ENCODE peak calls at places on chromosomes 2 and 18, in six cellular contexts. R is activated T-cell treated with anti-CD3 and anti-CD28 coated beads, Interleukin-2, amount 50 U/mL, for 4 hours; W is stimulated activated effector memory CD8-positive, alpha-beta T cell treated with anti-CD3 and anti-CD28 coated beads, Interleukin-12 subunit alpha, Interleukin-12 subunit beta, amount 100 ng/mL, for 72 hours; X is body of pancreas; G is HCT116; L is upper lobe of right lung. M is an unnamed sample.

GRCh38 chr2:215390550-215390913 is 45.3 kb downstream of the FN1 start:
- ATAC-seq in W (no peak), G (no peak), R (no peak), X (no peak), L (no peak), M (no peak)

GRCh38 chr2:12257476-12257875 is 459.3 kb upstream of the TRIB2 start:
- ATAC-seq in R (no peak), X (no peak), G (no peak), L (no peak), W (no peak), M (no peak)

GRCh38 chr18:80175451-80176235 is 66.6 kb downstream of the ADNP2 start:
- ATAC-seq in W (peak; percentile 95), X (no peak), L (peak; percentile 16), G (no peak), R (peak; percentile 82), M (peak; percentile 93)

GRCh38 chr2:12722445-12723316 is 5.9 kb downstream of the TRIB2 start:
- ATAC-seq in L (no peak), G (no peak), X (no peak), W (no peak), R (peak; percentile 26), M (peak; percentile 69)

GRCh38 chr2:206979365-206979764 is 40.0 kb downstream of the CPO start:
- ATAC-seq in R (no peak), G (no peak), L (no peak), W (no peak), X (no peak), M (no peak)

GRCh38 chr2:42859801-42860200 is 67.4 kb upstream of the HAAO start:
- ATAC-seq in X (no peak), W (no peak), R (no peak), L (no peak), G (no peak), M (no peak)

GRCh38 chr2:10236571-10237391 is 65.9 kb upstream of the HPCAL1 start:
- ATAC-seq in G (no peak), R (no peak), W (no peak), L (no peak), X (no peak), M (no peak)

GRCh38 chr18:58056159-58056558 is 12.1 kb downstream of the NEDD4L start:
- ATAC-seq in X (no peak), G (no peak), R (no peak), L (no peak), W (no peak), M (no peak)

GRCh38 chr2:219142329-219142728 is 18.3 kb downstream of the NHEJ1 start:
- ATAC-seq in W (no peak), X (no peak), G (peak; percentile 99), L (no peak), R (no peak), M (no peak)

GRCh38 chr2:198863655-198864054 is 594.1 kb downstream of the SATB2 start:
- ATAC-seq in X (no peak), R (no peak), G (no peak), L (no peak), W (no peak), M (no peak)

GRCh38 chr2:222451270-222451674 is 26.9 kb downstream of the SGPP2 start:
- ATAC-seq in X (no peak), R (peak; percentile 30), W (peak; percentile 76), G (no peak), L (peak; percentile 31), M (peak; percentile 92)

GRCh38 chr2:9488583-9489547 is 14.5 kb downstream of the IAH1 start:
- ATAC-seq in G (no peak), L (no peak), W (peak; percentile 87), R (peak; percentile 76), X (no peak), M (peak; percentile 84)

GRCh38 chr2:125642032-125642431 is 1013.9 kb upstream of the GYPC start:
- ATAC-seq in L (no peak), R (no peak), X (no peak), G (no peak), W (no peak), M (no peak)

GRCh38 chr2:187403568-187404260 is 44.3 kb downstream of the CALCRL start:
- ATAC-seq in W (no peak), G (no peak), L (no peak), X (peak; percentile 78), R (no peak), M (no peak)

GRCh38 chr2:154639997-154640396 is 58.5 kb upstream of the KCNJ3 start:
- ATAC-seq in L (no peak), X (no peak), W (no peak), G (no peak), R (no peak), M (no peak)

GRCh38 chr18:22447770-22448169 is 30.1 kb upstream of the CTAGE1 start:
- ATAC-seq in W (no peak), G (no peak), X (peak; percentile 38), R (no peak), L (no peak), M (no peak)

GRCh38 chr18:3209859-3210569 is 9.8 kb downstream of the MYOM1 start:
- ATAC-seq in L (no peak), G (no peak), X (peak; percentile 57), R (peak; percentile 68), W (peak; percentile 95), M (peak; percentile 88)

GRCh38 chr18:74066018-74066417 is 81.6 kb downstream of the FBXO15 start:
- ATAC-seq in G (no peak), L (no peak), X (no peak), R (peak; percentile 57), W (no peak), M (no peak)

GRCh38 chr2:230075988-230076631 is 7.4 kb upstream of the SLC16A14 start:
- ATAC-seq in R (no peak), G (peak; percentile 77), L (peak; percentile 40), X (no peak), W (no peak), M (no peak)

GRCh38 chr2:85765081-85765731 is 11.4 kb downstream of the ATOH8 start:
- ATAC-seq in G (no peak), W (no peak), X (peak; percentile 43), L (peak; percentile 1), R (no peak), M (no peak)

GRCh38 chr2:30487603-30488002 is 40.6 kb downstream of the LCLAT1 start:
- ATAC-seq in G (no peak), L (peak; percentile 69), R (no peak), W (no peak), X (no peak), M (peak; percentile 18)

GRCh38 chr18:31232779-31233424 is 70.2 kb upstream of the DSC1 start:
- ATAC-seq in G (no peak), X (no peak), L (no peak), R (no peak), W (no peak), M (no peak)

GRCh38 chr2:235468978-235469694 is 24.7 kb upstream of the AGAP1 start:
- ATAC-seq in X (peak; percentile 98), L (peak; percentile 71), G (peak; percentile 92), W (no peak), R (no peak), M (no peak)

GRCh38 chr2:111176867-111177266 is 56.2 kb downstream of the BCL2L11 start:
- ATAC-seq in W (no peak), G (no peak), X (peak; percentile 11), L (peak; percentile 56), R (no peak), M (no peak)

GRCh38 chr2:200177971-200178911 is 128.3 kb upstream of the SPATS2L start:
- ATAC-seq in G (no peak), W (no peak), L (peak; percentile 37), R (no peak), X (no peak), M (no peak)

GRCh38 chr2:15938803-15939555 is 1.4 kb upstream of the MYCN start:
- ATAC-seq in X (no peak), W (no peak), R (no peak), L (no peak), G (no peak), M (no peak)

GRCh38 chr18:10035306-10035991 is 121.6 kb downstream of the VAPA start:
- ATAC-seq in X (peak; percentile 85), L (peak; percentile 88), G (peak; percentile 45), W (no peak), R (no peak), M (no peak)

GRCh38 chr18:79416022-79416676 is 20.4 kb downstream of the NFATC1 start:
- ATAC-seq in G (no peak), L (no peak), R (no peak), X (no peak), W (no peak), M (no peak)

GRCh38 chr2:220935789-220936321 is 636.2 kb downstream of the EPHA4 start:
- ATAC-seq in L (no peak), R (peak; percentile 72), G (no peak), X (no peak), W (peak; percentile 95), M (peak; percentile 95)

GRCh38 chr2:69615969-69616368 is 27.6 kb downstream of the AAK1 start:
- ATAC-seq in W (no peak), L (no peak), G (no peak), R (no peak), X (no peak), M (no peak)

GRCh38 chr2:222283634-222284033 is 15.2 kb downstream of the PAX3 start:
- ATAC-seq in R (no peak), W (no peak), X (no peak), L (no peak), G (no peak), M (no peak)

GRCh38 chr2:68806511-68807109 is 64.6 kb downstream of the BMP10 start:
- ATAC-seq in R (no peak), X (no peak), G (no peak), W (no peak), L (peak; percentile 33), M (no peak)

GRCh38 chr2:171553236-171553635 is 31.0 kb downstream of the CYBRD1 start:
- ATAC-seq in R (no peak), L (no peak), G (no peak), W (no peak), X (no peak), M (no peak)

GRCh38 chr2:71945133-71945959 is 202.3 kb downstream of the CYP26B1 start:
- ATAC-seq in G (no peak), W (no peak), R (no peak), L (no peak), X (peak; percentile 27), M (no peak)

GRCh38 chr18:31573047-31573446 is 18.6 kb upstream of the TTR start:
- ATAC-seq in G (no peak), R (no peak), X (no peak), L (peak; percentile 14), W (no peak), M (no peak)

GRCh38 chr2:12300019-12300602 is 416.6 kb upstream of the TRIB2 start:
- ATAC-seq in L (peak; percentile 49), R (no peak), W (no peak), G (no peak), X (no peak), M (no peak)

GRCh38 chr2:118371500-118371899 is 283.2 kb downstream of the INSIG2 start:
- ATAC-seq in G (peak; percentile 89), L (peak; percentile 81), R (no peak), W (no peak), X (no peak), M (no peak)

GRCh38 chr18:5961097-5961827 is 65.9 kb upstream of the TMEM200C start:
- ATAC-seq in W (no peak), L (no peak), X (no peak), R (no peak), G (no peak), M (no peak)

GRCh38 chr18:48462510-48462909 is 53.3 kb upstream of the ZBTB7C start:
- ATAC-seq in R (no peak), G (no peak), L (no peak), X (no peak), W (no peak), M (no peak)

M was measured in activated T-helper 17 cell treated with anti-CD3 and anti-CD28 coated beads, Interleukin-2, amount 50 U/mL, for 72 hours.